ENCODE peak calls at places on chromosomes 4 and X, in eight cellular contexts. V is cardiac muscle cell, U is psoas muscle, D is astrocyte of the spinal cord, X is GM12864, S is fibroblast of mammary gland, O is fibroblast of villous mesenchyme, F is left ventricle myocardium inferior. H is an unnamed sample.

GRCh38 chr4:40486534-40486933 is 143.1 kb downstream of the RBM47 start:
- DNase-seq in X (no peak), O (peak; percentile 68), F (no peak), V (peak; percentile 71), S (peak; percentile 71), U (no peak), D (no peak), H (peak; percentile 77)

GRCh38 chr4:7805533-7806079 is 134.1 kb downstream of the AFAP1 start:
- DNase-seq in O (peak; percentile 85), V (peak; percentile 98), X (no peak), F (peak; percentile 49), S (peak; percentile 77), D (peak; percentile 93), U (peak; percentile 43), H (peak; percentile 98)

GRCh38 chr4:139630991-139631390 is 34.6 kb upstream of the MGST2 start:
- DNase-seq in U (no peak), V (no peak), O (no peak), D (no peak), X (no peak), F (no peak), S (no peak), H (no peak)

GRCh38 chr4:153156263-153156662 is 48.0 kb upstream of the TRIM2 start:
- DNase-seq in D (no peak), U (no peak), S (no peak), O (no peak), V (peak; percentile 22), X (no peak), F (no peak), H (no peak)

GRCh38 chr4:87353592-87353991 is 30.9 kb upstream of the HSD17B13 start:
- DNase-seq in S (peak; percentile 69), F (no peak), D (peak; percentile 67), O (peak; percentile 68), V (peak; percentile 71), X (peak; percentile 7), U (peak; percentile 33), H (peak; percentile 79)

GRCh38 chrX:17237146-17237545 is 137.9 kb upstream of the NHS start:
- DNase-seq in F (no peak), D (no peak), U (no peak), V (no peak), O (no peak), X (no peak), S (no peak), H (no peak)

GRCh38 chrX:71612256-71612655 is 6.1 kb downstream of the CXCR3 start:
- DNase-seq in X (no peak), D (no peak), F (no peak), U (no peak), S (no peak), V (no peak), O (no peak), H (no peak)

GRCh38 chr4:80492761-80493160 is 157.2 kb downstream of the CFAP299 start:
- DNase-seq in S (no peak), V (no peak), X (no peak), F (no peak), U (no peak), D (no peak), O (no peak), H (no peak)

GRCh38 chr4:180434131-180434895 is 1808.9 kb upstream of the TENM3 start:
- DNase-seq in X (no peak), O (no peak), D (no peak), F (no peak), V (no peak), S (no peak), U (no peak), H (no peak)

GRCh38 chr4:178083968-178084367 is 641.7 kb upstream of the AGA start:
- DNase-seq in X (no peak), S (no peak), O (no peak), V (no peak), U (no peak), F (no peak), D (no peak), H (no peak)

GRCh38 chr4:188551156-188551555 is 411.9 kb downstream of the TRIML1 start:
- DNase-seq in F (no peak), U (no peak), X (no peak), O (no peak), S (no peak), D (no peak), V (peak; percentile 29), H (peak; percentile 12)

DNA sequence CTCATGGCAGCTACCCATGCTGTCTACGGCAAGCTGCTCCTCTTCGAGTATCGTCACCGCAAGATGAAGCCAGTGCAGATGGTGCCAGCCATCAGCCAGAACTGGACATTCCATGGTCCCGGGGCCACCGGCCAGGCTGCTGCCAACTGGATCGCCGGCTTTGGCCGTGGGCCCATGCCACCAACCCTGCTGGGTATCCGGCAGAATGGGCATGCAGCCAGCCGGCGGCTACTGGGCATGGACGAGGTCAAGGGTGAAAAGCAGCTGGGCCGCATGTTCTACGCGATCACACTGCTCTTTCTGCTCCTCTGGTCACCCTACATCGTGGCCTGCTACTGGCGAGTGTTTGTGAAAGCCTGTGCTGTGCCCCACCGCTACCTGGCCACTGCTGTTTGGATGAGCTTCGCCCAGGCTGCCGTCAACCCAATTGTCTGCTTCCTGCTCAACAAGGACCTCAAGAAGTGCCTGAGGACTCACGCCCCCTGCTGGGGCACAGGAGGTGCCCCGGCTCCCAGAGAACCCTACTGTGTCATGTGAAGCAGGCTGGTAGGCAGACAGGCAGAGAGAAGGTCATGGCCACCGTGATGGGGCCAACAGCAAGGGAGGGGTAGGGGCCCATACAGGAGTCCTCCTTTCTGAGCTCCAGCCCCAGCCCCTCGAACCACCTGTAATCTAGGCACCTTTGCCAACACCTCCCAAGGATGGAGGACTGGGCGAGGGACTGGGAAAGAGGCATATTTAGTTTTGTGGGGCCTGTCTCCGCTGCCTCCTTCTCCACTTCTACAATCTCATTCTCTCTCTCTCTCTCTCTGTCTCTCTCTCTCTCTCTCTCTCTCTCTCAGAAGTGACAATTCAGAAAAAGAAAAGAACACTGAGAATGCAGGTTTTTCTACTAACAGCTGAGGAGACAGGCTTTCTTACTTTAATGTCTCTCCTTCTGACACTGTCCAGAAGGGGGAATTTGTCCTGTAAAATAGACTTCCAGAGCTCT is 4.7 kb upstream of the TSPYL2 start:
- DNase-seq in O (no peak), S (no peak), U (no peak), D (no peak), F (no peak), X (no peak), V (no peak), H (no peak)
- TF ChIP-seq CTCF in O (no peak), S (no peak), U (no peak), D (no peak), F (no peak), X (peak; percentile 36), V (no peak), H (no peak)

GRCh38 chrX:49061916-49062315 is 3.1 kb downstream of the CCDC120 start:
- DNase-seq in V (no peak), O (no peak), X (no peak), S (no peak), F (no peak), D (no peak), U (no peak), H (no peak)

GRCh38 chrX:49059209-49060191 is 701 bp downstream of the CCDC120 start:
- DNase-seq in F (no peak), U (no peak), V (no peak), X (no peak), S (no peak), O (no peak), D (no peak), H (no peak)

GRCh38 chrX:49061490-49061889 is 2.7 kb downstream of the CCDC120 start:
- DNase-seq in X (no peak), F (no peak), U (no peak), D (no peak), O (no peak), V (no peak), S (no peak), H (no peak)

GRCh38 chrX:49060914-49061313 is 2.1 kb downstream of the CCDC120 start:
- DNase-seq in V (no peak), S (no peak), F (no peak), X (no peak), U (no peak), D (no peak), O (no peak), H (no peak)

DNA sequence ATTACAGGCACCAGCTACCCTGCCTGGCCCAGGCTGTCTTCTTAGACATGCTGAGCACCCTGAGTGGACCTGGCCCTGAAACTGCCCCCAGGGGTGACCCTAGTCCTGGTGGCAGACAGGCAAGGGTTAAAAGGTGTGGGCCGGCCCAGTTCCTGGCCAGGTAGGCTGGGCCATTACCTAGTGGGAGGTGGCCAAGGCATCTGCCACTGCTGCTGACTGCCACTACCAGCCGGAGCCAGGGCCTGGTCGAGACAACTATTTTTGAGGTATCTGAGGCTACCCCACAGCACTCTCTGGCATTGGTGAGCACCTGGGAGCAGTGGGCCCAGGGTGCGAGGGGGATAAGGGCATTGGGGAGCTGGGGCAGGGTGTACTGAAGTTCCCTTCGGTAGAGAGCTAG is at the start of gene CCDC120:
- DNase-seq in V (no peak), O (no peak), D (no peak), U (no peak), X (no peak), F (no peak), S (no peak), H (no peak)
- H3K4me3 ChIP-seq in V (no peak within 1 kb of the TSS), O (no peak within 1 kb of the TSS), D (no peak within 1 kb of the TSS), U (no peak within 1 kb of the TSS), X (no peak within 1 kb of the TSS), F (no peak within 1 kb of the TSS), S (no peak within 1 kb of the TSS), H (no peak within 1 kb of the TSS)

GRCh38 chrX:148133099-148133725 is 152.1 kb downstream of the FMR1NB start:
- DNase-seq in V (peak; percentile 0), F (no peak), D (peak; percentile 6), O (no peak), X (no peak), U (no peak), S (no peak), H (peak; percentile 5)

GRCh38 chrX:148134578-148134977 is 153.4 kb downstream of the FMR1NB start:
- DNase-seq in U (no peak), V (no peak), D (no peak), S (no peak), O (no peak), F (no peak), X (no peak), H (no peak)

GRCh38 chrX:148135738-148136137 is 154.6 kb downstream of the FMR1NB start:
- DNase-seq in X (no peak), D (peak; percentile 1), V (peak; percentile 6), S (peak; percentile 45), O (peak; percentile 1), F (no peak), U (no peak), H (peak; percentile 37)
- TF ChIP-seq CTCF in X (no peak), D (no peak), V (no peak), S (no peak), O (no peak), F (no peak), U (no peak), H (no peak)

GRCh38 chr4:70681730-70682129 is 6.6 kb upstream of the UTP3 start:
- DNase-seq in S (no peak), D (no peak), V (no peak), F (no peak), U (no peak), O (no peak), X (no peak), H (no peak)

GRCh38 chr4:70678383-70678999 is 9.8 kb upstream of the UTP3 start:
- DNase-seq in S (no peak), U (no peak), F (no peak), D (no peak), V (no peak), X (peak; percentile 81), O (no peak), H (no peak)

GRCh38 chr4:70671091-70671490 is 4.8 kb upstream of the JCHAIN start:
- DNase-seq in S (no peak), O (no peak), F (no peak), D (no peak), X (no peak), U (no peak), V (no peak), H (no peak)

GRCh38 chr4:70676554-70677090 is 10.3 kb upstream of the JCHAIN start:
- DNase-seq in X (no peak), D (no peak), O (no peak), V (no peak), F (no peak), S (no peak), U (no peak), H (no peak)
- H3K4me3 ChIP-seq in X (no peak overlapping the region), D (no peak overlapping the region), O (no peak overlapping the region), V (no peak overlapping the region), F (no peak overlapping the region), S (no peak overlapping the region), U (no peak overlapping the region), H (no peak overlapping the region)

H was measured in cardiac fibroblast.